ENCODE peak calls at places on chromosomes 7 and 10, in five cellular contexts. P is GM10248, C is upper lobe of right lung, V is RWPE1, D is GM12865. W is an unnamed sample.

GRCh38 chr10:80177781-80178636 is 27.3 kb downstream of the ANXA11 start:
- DNase-seq in P (no peak), C (no peak), V (no peak), D (no peak), W (no peak)

GRCh38 chr10:111338035-111338434 is 261.2 kb downstream of the ADRA2A start:
- DNase-seq in P (no peak), C (no peak), V (no peak), D (no peak), W (no peak)

GRCh38 chr10:4546500-4546899 is 279.5 kb upstream of the AKR1E2 start:
- DNase-seq in P (no peak), C (no peak), V (no peak), D (no peak), W (no peak)

GRCh38 chr7:102146989-102147388 is 139.7 kb upstream of the SH2B2 start:
- DNase-seq in P (no peak), C (no peak), V (no peak), D (no peak), W (no peak)

GRCh38 chr10:69574571-69574978 is 1.4 kb upstream of the NEUROG3 start:
- DNase-seq in P (no peak), C (no peak), V (no peak), D (no peak), W (no peak)

GRCh38 chr7:49398730-49399129 is 374.7 kb upstream of the VWC2 start:
- DNase-seq in P (no peak), C (no peak), V (peak), D (peak), W (no peak)

GRCh38 chr10:26555719-26556368 is 117.7 kb downstream of the APBB1IP start:
- DNase-seq in P (no peak), C (no peak), V (no peak), D (no peak), W (no peak)

GRCh38 chr10:131579251-131580071 is 267.9 kb upstream of the TCERG1L start:
- DNase-seq in P (no peak), C (peak), V (no peak), D (no peak), W (peak)

GRCh38 chr7:20241491-20242261 is 24.5 kb upstream of the MACC1 start:
- DNase-seq in P (no peak), C (no peak), V (peak), D (peak), W (no peak)

GRCh38 chr7:130922206-130923112 is 188.5 kb upstream of the KLF14 start:
- DNase-seq in P (no peak), C (no peak), V (no peak), D (no peak), W (no peak)

GRCh38 chr10:79046326-79046725 is 22.4 kb upstream of the ZMIZ1 start:
- DNase-seq in P (no peak), C (no peak), V (no peak), D (no peak), W (peak)

GRCh38 chr7:76064208-76064970 is 16.5 kb downstream of the MDH2 start:
- DNase-seq in P (peak), C (no peak), V (no peak), D (no peak), W (no peak)

GRCh38 chr7:54541941-54542618 is at the start of gene VSTM2A:
- DNase-seq in P (no peak), C (no peak), V (peak), D (no peak), W (no peak)

GRCh38 chr10:26221571-26221970 is 5.0 kb downstream of the GAD2 start:
- DNase-seq in P (no peak), C (no peak), V (no peak), D (no peak), W (no peak)

GRCh38 chr10:9010093-9010492 is 955.6 kb downstream of the GATA3 start:
- DNase-seq in P (no peak), C (no peak), V (no peak), D (no peak), W (no peak)

GRCh38 chr7:3198316-3198715 is 102.7 kb upstream of the SDK1 start:
- DNase-seq in P (no peak), C (no peak), V (no peak), D (no peak), W (no peak)
- TF ChIP-seq CTCF in P (no peak), C (no peak), V (no peak), D (no peak), W (no peak)

DNA sequence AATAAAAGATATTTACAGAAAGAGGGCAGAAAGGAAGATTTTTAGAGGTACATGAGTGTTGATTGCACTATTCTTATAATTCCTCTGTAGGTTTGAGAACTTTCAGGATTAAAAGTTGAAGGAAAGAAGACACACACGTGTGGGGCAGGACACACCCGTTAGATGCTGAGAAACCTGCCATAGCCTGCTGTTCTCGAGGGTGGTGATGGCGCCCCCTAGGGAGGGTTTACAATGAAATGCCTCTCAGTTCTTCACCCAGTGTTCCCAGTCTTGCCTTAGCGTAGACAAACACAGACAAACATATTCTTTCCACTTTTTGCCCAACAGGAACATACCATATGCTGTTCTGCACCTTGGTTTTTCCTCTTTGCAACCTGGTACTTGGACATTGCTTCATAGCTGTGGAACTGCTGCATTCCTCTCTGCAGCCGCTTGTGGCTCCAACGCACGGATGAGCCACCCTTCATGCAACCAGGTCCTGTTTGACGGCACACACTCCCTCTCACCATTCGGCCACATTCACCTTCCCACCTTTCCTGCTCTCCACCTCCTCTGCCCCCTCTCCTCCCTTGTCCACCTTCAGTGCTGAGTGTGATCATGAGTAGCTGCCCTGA is 23.3 kb upstream of the HSPA12A start:
- DNase-seq in P (no peak), C (peak), V (no peak), D (peak), W (no peak)
- TF ChIP-seq CTCF in P (peak), C (peak), V (no peak), D (peak), W (peak)

GRCh38 chr7:14305233-14305866 is 315.9 kb upstream of the ETV1 start:
- DNase-seq in P (no peak), C (no peak), V (no peak), D (no peak), W (no peak)
- TF ChIP-seq CTCF in P (no peak), C (no peak), V (no peak), D (no peak), W (peak)

GRCh38 chr7:128794020-128794419 is 2.3 kb downstream of the CCDC136 start:
- DNase-seq in P (peak), C (no peak), V (no peak), D (peak), W (no peak)
- TF ChIP-seq CTCF in P (peak), C (no peak), V (no peak), D (peak), W (peak)

GRCh38 chr10:122981066-122981464 is 864 bp downstream of the PSTK start:
- DNase-seq in P (peak), C (no peak), V (peak), D (peak), W (no peak)
- TF ChIP-seq CTCF in P (peak), C (peak), V (peak), D (peak), W (peak)

GRCh38 chr7:34322841-34323240 is 335.2 kb upstream of the NPSR1 start:
- DNase-seq in P (no peak), C (no peak), V (no peak), D (peak), W (no peak)

GRCh38 chr7:34320412-34320811 is 337.6 kb upstream of the NPSR1 start:
- DNase-seq in P (no peak), C (no peak), V (no peak), D (no peak), W (no peak)

GRCh38 chr7:34317039-34317438 is 341.0 kb upstream of the NPSR1 start:
- DNase-seq in P (no peak), C (no peak), V (no peak), D (no peak), W (no peak)

DNA sequence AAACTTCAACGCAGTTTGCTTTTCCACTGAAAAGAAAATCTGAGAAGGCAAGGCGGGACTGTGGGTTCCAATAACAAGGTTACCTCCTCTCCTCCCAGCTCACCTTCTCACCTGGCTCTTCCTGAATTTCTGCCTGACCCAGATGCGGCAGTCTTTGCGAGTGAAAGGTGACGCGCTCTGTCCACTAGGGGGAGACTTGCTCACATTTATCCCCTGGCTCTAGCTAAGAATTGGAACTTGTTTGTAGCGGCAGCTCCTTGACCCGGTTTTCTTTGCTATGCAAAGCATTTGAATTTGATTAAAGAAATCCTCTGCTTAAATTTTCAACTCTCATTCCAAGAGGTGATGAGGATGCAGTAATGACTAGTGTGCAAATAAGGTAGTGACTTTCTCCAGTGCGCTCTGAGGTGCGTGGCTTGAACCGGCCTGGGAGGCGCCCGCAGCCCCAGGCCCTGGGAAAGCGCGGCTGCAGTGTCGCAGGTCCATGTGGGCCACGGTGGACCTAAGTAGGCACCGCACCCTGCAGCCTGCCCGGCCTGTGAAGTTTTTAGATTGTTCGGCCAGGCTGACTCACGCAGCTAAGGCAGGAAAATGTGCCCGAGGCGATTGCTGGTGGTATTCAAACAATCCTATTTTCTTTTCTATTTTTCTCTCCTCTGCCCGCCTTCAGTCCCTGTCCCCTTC is 336.9 kb upstream of the NPSR1 start:
- DNase-seq in P (peak), C (peak), V (peak), D (peak), W (peak)
- TF ChIP-seq CTCF in P (peak), C (peak), V (peak), D (peak), W (peak)

W was measured in chondrocyte.